ENCODE peak calls at places on chromosomes 2 and 18, in eight cellular contexts. Z is activated naive CD4-positive, alpha-beta T cell treated with Interleukin-2 at 50 U/mL for 16 hours; A is HTR-8/SVneo; S is activated CD4-positive, alpha-beta T cell treated with anti-CD3 and anti-CD28 coated beads for 48 hours; D is NCI-H446; O is colonic mucosa; R is GM04503; U is OCI-LY7. X is an unnamed sample.

GRCh38 chr2:48529189-48529588 is 765 bp upstream of the STON1 start:
- DNase-seq in U (no peak), O (no peak), R (no peak), D (no peak), Z (no peak), S (no peak), A (no peak), X (no peak)

GRCh38 chr2:34291076-34291475 is 692.0 kb upstream of the FAM98A start:
- DNase-seq in O (no peak), S (no peak), R (no peak), D (no peak), A (no peak), Z (no peak), U (no peak), X (no peak)

GRCh38 chr2:138071720-138072719 is 107.7 kb downstream of the HNMT start:
- DNase-seq in A (peak), Z (no peak), R (no peak), O (no peak), D (peak), S (no peak), U (no peak), X (no peak)

GRCh38 chr18:23158884-23159820 is 23.9 kb downstream of the CABLES1 start:
- DNase-seq in R (no peak), A (no peak), Z (no peak), O (no peak), D (no peak), U (no peak), S (no peak), X (no peak)

GRCh38 chr2:43041661-43042360 is 184.6 kb downstream of the ZFP36L2 start:
- DNase-seq in O (no peak), A (peak), S (no peak), U (no peak), D (peak), Z (no peak), R (peak), X (no peak)

GRCh38 chr2:221779614-221780067 is 207.5 kb upstream of the EPHA4 start:
- DNase-seq in O (no peak), S (no peak), A (no peak), R (peak), U (no peak), D (no peak), Z (no peak), X (no peak)

GRCh38 chr2:237614151-237614720 is 13.2 kb upstream of the LRRFIP1 start:
- DNase-seq in Z (no peak), D (no peak), U (no peak), A (no peak), O (no peak), R (no peak), S (no peak), X (no peak)

GRCh38 chr2:139864821-139865302 is 1084.7 kb upstream of the NXPH2 start:
- DNase-seq in A (no peak), U (no peak), D (no peak), R (no peak), O (no peak), S (no peak), Z (no peak), X (no peak)

GRCh38 chr18:49934457-49934856 is 121.1 kb upstream of the ACAA2 start:
- DNase-seq in D (no peak), U (no peak), O (no peak), A (no peak), S (no peak), R (no peak), Z (no peak), X (no peak)

GRCh38 chr2:40487592-40487991 is 35.7 kb upstream of the SLC8A1 start:
- DNase-seq in R (no peak), U (no peak), Z (no peak), S (no peak), D (no peak), O (no peak), A (no peak), X (no peak)

X was measured in cerebellum.